ENCODE peak calls at places on chromosomes 5 and 9, in six cellular contexts. G is HL-60, K is GM12878, N is H1, E is K562, M is HepG2. F is an unnamed sample.

GRCh38 chr9:81563020-81563407 is 126.3 kb downstream of the TLE1 start:
- DNase-seq in G (no peak), K (no peak), N (no peak), E (no peak), M (no peak), F (no peak)

GRCh38 chr9:76716270-76716669 is 48.0 kb upstream of the PCA3 start:
- DNase-seq in G (no peak), K (no peak), N (no peak), E (no peak), M (no peak), F (no peak)

GRCh38 chr9:36772449-36773370 is 200.0 kb downstream of the MELK start:
- DNase-seq in G (no peak), K (no peak), N (no peak), E (no peak), M (no peak), F (no peak)

GRCh38 chr9:108743901-108744371 is 111.8 kb downstream of the ACTL7B start:
- DNase-seq in G (no peak), K (no peak), N (no peak), E (no peak), M (peak; percentile 91), F (no peak)

GRCh38 chr5:83974151-83974822 is 253.6 kb upstream of the HAPLN1 start:
- DNase-seq in G (no peak), K (no peak), N (peak; percentile 5), E (no peak), M (no peak), F (no peak)

GRCh38 chr9:136738960-136739359 is 3.8 kb downstream of the LCN10 start:
- DNase-seq in G (no peak), K (no peak), N (no peak), E (no peak), M (no peak), F (no peak)

GRCh38 chr9:18459958-18460584 is 13.9 kb upstream of the ADAMTSL1 start:
- DNase-seq in G (no peak), K (no peak), N (no peak), E (no peak), M (no peak), F (no peak)

GRCh38 chr5:173689713-173690360 is 73.4 kb upstream of the BOD1 start:
- DNase-seq in G (no peak), K (no peak), N (no peak), E (no peak), M (peak; percentile 23), F (peak; percentile 39)

GRCh38 chr9:3858961-3859360 is 333.2 kb upstream of the RFX3 start:
- DNase-seq in G (no peak), K (no peak), N (no peak), E (no peak), M (no peak), F (no peak)

GRCh38 chr9:124260769-124261603 is 3.2 kb downstream of the NEK6 start:
- DNase-seq in G (peak; percentile 78), K (no peak), N (no peak), E (no peak), M (peak; percentile 61), F (no peak)

GRCh38 chr9:107299437-107299836 is 16.4 kb downstream of the RAD23B start:
- DNase-seq in G (no peak), K (no peak), N (no peak), E (no peak), M (no peak), F (no peak)

GRCh38 chr5:174424219-174425053 is 299.9 kb upstream of the MSX2 start:
- DNase-seq in G (no peak), K (no peak), N (no peak), E (no peak), M (no peak), F (peak; percentile 43)

GRCh38 chr9:109449036-109449798 is 48.9 kb downstream of the PTPN3 start:
- DNase-seq in G (no peak), K (no peak), N (no peak), E (no peak), M (no peak), F (no peak)

GRCh38 chr9:127336708-127337352 is 60.1 kb upstream of the SLC2A8 start:
- DNase-seq in G (no peak), K (no peak), N (no peak), E (no peak), M (peak; percentile 16), F (no peak)

GRCh38 chr5:69029292-69029691 is 64.5 kb upstream of the SLC30A5 start:
- DNase-seq in G (no peak), K (no peak), N (no peak), E (no peak), M (no peak), F (no peak)

GRCh38 chr5:69019665-69020064 is 74.1 kb upstream of the SLC30A5 start:
- DNase-seq in G (no peak), K (no peak), N (no peak), E (no peak), M (no peak), F (no peak)

DNA sequence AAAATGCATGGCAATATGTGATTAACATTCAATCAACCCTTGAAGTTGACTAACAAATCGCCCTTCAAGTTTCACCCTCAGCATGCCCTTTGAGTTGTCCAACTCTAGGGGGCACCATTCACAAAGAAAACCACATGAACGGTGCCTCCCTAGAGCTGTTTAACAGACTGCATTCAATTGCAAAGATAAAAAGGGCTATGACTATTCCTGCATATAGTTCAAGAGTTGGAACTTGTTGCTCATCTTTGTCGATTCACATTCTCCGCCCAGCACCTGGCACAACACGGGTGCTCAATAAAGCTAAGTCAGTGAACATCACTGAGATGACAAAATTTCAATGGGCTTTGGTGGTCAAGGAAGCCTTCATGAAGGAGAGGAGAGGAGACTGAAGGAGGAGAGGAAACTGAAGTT is 69.6 kb upstream of the SLC30A5 start:
- DNase-seq in G (no peak), K (no peak), N (no peak), E (peak; percentile 58), M (peak; percentile 58), F (peak; percentile 68)
- TF ChIP-seq GABPA in G (no peak), K (no peak), N (no peak), E (no peak), M (no peak), F (no peak)

DNA sequence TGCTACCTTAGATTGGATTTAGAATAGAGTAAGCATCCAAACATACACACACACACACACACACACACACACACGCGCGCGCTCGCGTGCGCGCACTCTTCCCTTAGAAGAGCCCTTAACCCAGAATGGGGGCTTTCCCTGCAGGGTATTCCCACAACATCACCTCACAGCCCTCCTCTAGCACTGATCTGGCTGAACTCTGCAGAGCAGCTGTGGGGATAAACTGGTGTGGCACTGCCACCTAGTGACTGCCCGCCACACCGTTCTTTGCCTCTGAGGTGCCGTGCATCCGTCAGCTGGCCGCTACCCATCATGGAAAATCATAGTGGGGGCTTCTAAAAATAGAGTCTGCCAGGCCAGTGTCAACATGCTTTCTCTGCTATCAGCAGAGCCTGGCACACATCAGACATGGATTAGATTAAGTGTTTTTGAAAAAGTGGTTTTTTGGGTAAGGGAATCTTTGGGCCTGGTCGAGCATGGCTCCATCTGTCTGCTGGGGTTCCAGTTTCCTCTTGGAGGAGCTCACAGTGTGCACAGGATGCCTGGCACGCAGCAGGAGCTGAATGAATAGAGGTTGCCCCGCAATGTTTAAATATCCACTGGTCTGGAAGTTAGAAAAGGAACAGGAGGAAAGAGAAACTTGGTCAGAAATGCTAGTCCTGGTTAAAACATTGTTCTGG is 88.1 kb downstream of the KCNN2 start:
- DNase-seq in G (peak; percentile 14), K (peak; percentile 60), N (peak; percentile 43), E (peak; percentile 10), M (peak; percentile 25), F (peak; percentile 74)
- TF ChIP-seq GABPA in G (no peak), K (no peak), N (no peak), E (no peak), M (no peak), F (no peak)

GRCh38 chr9:91180930-91181268 is 180.8 kb downstream of the AUH start:
- DNase-seq in G (no peak), K (no peak), N (no peak), E (no peak), M (no peak), F (no peak)
- TF ChIP-seq GABPA in G (no peak), K (no peak), N (no peak), E (no peak), M (no peak), F (no peak)

DNA sequence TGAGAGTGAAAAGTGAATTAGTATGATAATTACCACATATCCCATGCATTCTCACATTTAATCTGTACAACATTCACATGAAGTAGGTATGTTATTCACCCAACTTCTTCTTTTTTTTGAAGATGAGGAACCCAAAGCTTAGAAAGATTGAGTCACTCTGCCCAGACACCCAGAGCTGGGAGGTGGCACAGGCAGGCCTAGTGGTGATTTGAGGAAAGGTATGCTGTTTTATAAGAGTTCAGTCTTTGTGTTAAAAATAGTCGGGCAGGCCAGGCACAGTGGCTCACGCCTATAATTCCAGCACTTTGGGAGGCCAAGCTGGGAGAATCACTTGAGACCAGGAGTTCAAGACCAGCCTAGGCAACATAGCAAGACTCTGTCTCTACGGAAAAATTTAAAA is 285.3 kb downstream of the NR3C1 start:
- DNase-seq in G (peak; percentile 52), K (no peak), N (no peak), E (no peak), M (no peak), F (no peak)
- TF ChIP-seq GABPA in G (no peak), K (no peak), N (no peak), E (no peak), M (no peak), F (no peak)